ENCODE peak calls at places on chromosome 4, in four cellular contexts. O, Q, N and K are unnamed samples.
A peak's percentile ranks its signal among the peaks of the same experiment; 100 is the strongest.

GRCh38 chr4:83771113-83771705 is 235.3 kb downstream of the GPAT3 start:
- DNase-seq in N (no peak), O (no peak), Q (peak; percentile 15), K (no peak)

GRCh38 chr4:5751918-5752802 is 41.2 kb downstream of the EVC start:
- DNase-seq in N (no peak), Q (no peak), O (no peak), K (no peak)

GRCh38 chr4:126834854-126835253 is 797.9 kb upstream of the INTU start:
- DNase-seq in Q (no peak), O (no peak), N (no peak), K (no peak)

GRCh38 chr4:90127223-90127705 is at the start of gene CCSER1:
- DNase-seq in N (peak; percentile 51), O (peak; percentile 27), Q (no peak), K (peak; percentile 9)

GRCh38 chr4:55125087-55125721 is at the start of gene KDR:
- DNase-seq in Q (no peak), N (peak; percentile 20), O (no peak), K (peak; percentile 13)

GRCh38 chr4:5199912-5200311 is 148.6 kb downstream of the STK32B start:
- DNase-seq in Q (no peak), O (no peak), N (no peak), K (no peak)

GRCh38 chr4:25030283-25031076 is at the start of gene LGI2:
- DNase-seq in N (peak; percentile 51), O (no peak), Q (no peak), K (no peak)

GRCh38 chr4:77358315-77358928 is 201.4 kb downstream of the CCNG2 start:
- DNase-seq in N (no peak), O (peak; percentile 17), Q (no peak), K (no peak)

GRCh38 chr4:22478426-22478825 is 37.4 kb downstream of the ADGRA3 start:
- DNase-seq in Q (no peak), N (no peak), O (no peak), K (no peak)

GRCh38 chr4:101527186-101527585 is 179.9 kb upstream of the PPP3CA start:
- DNase-seq in Q (no peak), O (no peak), N (no peak), K (no peak)

GRCh38 chr4:6419452-6420028 is 52.9 kb downstream of the PPP2R2C start:
- DNase-seq in N (no peak), Q (no peak), O (peak; percentile 57), K (no peak)

GRCh38 chr4:161799687-161800086 is 364.1 kb downstream of the FSTL5 start:
- DNase-seq in N (no peak), O (no peak), Q (no peak), K (no peak)

GRCh38 chr4:128757712-128758111 is 51.8 kb upstream of the JADE1 start:
- DNase-seq in N (peak; percentile 67), O (peak; percentile 51), Q (no peak), K (peak; percentile 91)

GRCh38 chr4:31467781-31468180 is 747.6 kb downstream of the PCDH7 start:
- DNase-seq in Q (no peak), O (no peak), N (no peak), K (no peak)

GRCh38 chr4:169244210-169244609 is 26.5 kb downstream of the SH3RF1 start:
- DNase-seq in Q (no peak), N (no peak), O (no peak), K (no peak)

GRCh38 chr4:13527983-13528822 is 16.1 kb downstream of the NKX3-2 start:
- DNase-seq in Q (no peak), O (no peak), N (no peak), K (no peak)

GRCh38 chr4:80069108-80069836 is 3.8 kb downstream of the ANTXR2 start:
- DNase-seq in N (no peak), Q (no peak), O (no peak), K (no peak)
- H3K27ac ChIP-seq in N (peak overlapping the region; percentile 10), Q (no peak overlapping the region), O (no peak overlapping the region), K (no peak overlapping the region)

DNA sequence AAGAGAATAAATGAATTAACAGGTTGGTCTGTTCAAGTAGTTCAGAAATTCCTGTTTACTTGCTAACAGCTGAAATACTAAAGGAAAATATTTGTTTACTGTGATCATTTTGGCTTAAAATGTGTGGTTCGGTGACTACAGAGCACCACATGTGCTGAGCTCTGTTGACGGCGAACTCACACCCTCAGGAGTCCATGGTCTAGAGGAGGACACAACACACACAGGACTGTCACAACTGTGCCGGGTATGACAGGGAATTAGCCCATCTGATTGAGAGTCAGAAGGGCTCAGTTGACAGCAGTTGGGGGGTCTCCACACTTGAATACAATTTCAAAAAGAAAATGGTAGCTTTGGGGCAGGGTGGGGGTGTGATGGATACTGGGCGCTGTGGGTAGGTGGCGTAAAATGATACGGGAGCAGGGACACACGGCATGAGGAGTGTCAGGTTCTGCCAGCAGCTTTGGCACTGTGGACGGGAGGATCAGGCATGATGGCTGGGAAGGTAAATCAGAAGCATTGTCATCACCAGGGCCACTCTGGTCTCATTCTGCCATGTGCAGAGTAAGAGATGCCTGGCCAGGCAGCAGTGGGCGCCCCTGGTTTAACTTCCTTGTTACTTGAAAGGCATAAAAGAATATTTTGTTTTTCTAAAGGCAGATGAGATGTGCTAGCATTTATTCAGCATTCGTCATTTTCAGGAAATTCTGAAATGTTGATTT is 33.3 kb downstream of the CLDN22 start:
- DNase-seq in Q (no peak), O (no peak), N (no peak), K (no peak)
- H3K27ac ChIP-seq in Q (no peak overlapping the region), O (no peak overlapping the region), N (no peak overlapping the region), K (no peak overlapping the region)

DNA sequence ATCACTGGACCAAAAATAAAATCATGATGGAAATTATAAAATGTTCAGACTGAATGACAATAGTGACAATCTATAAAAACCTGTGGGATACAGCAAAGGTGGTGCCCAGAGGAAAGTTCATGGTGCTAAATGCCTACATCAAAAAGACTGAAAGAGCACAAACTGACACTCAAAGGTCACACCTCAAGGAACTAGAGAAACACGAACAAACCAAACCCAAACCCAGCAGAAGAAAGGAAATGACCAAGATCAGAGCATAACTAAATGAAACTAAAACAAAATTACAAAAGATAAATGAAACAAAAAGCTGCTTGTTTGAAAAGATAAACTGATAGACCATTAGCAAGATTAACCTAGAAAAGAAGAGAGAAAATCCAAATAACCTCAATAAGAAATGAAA is 78.7 kb downstream of the ANAPC10 start:
- DNase-seq in N (no peak), O (no peak), Q (no peak), K (no peak)
- H3K27ac ChIP-seq in N (no peak overlapping the region), O (no peak overlapping the region), Q (no peak overlapping the region), K (no peak overlapping the region)

DNA sequence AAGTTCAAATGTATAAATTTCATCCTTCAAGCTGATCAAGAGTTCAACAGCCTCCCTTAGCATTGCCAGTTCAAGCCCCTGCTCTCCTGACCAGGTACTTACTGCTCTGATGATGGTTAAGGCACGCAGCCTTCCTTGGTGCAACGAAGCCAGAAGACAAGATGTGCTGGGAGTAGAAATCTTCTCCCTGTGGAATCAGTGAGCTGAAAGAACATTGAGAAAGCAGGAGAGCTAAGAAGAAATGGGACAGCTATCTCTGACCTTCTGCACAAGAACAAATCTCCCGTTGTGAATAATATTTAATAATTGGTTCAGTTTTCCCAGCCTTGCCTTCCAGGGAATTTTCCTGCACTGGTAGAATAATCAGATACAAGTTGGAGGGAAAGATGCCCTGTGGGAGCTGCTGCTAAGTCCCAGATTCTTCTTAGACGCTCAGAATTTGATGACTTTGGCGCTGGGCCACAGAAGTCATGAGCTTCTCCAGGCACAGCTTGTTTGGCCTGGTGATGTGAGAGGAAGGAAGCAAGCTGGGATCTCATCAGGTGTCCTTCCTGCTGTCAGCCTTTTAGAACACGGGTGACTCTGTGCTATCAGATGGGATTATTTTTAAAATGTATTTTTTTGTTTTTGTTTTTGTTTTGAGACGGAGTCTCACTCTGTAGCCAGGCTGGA is 77.8 kb downstream of the CD38 start:
- DNase-seq in N (peak; percentile 86), Q (no peak), O (peak; percentile 31), K (peak; percentile 58)
- H3K27ac ChIP-seq in N (peak overlapping the region; percentile 20), Q (no peak overlapping the region), O (no peak overlapping the region), K (no peak overlapping the region)

DNA sequence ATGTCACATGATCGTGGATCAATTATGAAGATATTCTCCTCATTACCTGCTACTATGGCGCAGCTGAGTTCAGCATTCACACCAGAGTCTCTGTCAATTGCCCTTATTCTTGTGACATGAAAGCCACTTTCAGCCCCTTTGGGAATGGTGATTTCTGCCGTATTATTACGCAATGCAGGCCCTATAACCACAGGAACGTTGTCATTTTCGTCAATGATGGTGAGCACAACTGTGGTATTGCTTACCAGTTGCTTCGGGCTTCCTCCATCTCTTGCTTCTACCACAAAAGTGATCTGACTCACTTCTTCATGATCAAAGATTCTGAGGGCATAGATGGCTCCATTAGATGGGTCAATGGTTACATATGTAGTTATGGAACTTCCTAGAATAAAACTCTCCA is 2.1 kb downstream of the PCDH18 start:
- DNase-seq in Q (no peak), N (no peak), O (no peak), K (no peak)
- H3K27ac ChIP-seq in Q (no peak overlapping the region), N (peak overlapping the region; percentile 90), O (no peak overlapping the region), K (peak overlapping the region; percentile 72)

GRCh38 chr4:38088321-38088720 is 128.1 kb downstream of the PTTG2 start:
- DNase-seq in Q (no peak), N (no peak), O (no peak), K (no peak)
- H3K27ac ChIP-seq in Q (no peak overlapping the region), N (no peak overlapping the region), O (no peak overlapping the region), K (no peak overlapping the region)